ENCODE peak calls at places on chromosomes 2 and 18, in eight cellular contexts. Z is heart right ventricle; G is AG09309; T is stimulated activated CD8-positive, alpha-beta memory T cell treated with anti-CD3 and anti-CD28 coated beads, Interleukin-15, amount 100 ng/mL, for 1 hour; O is activated CD8-positive, alpha-beta memory T cell treated with anti-CD3 and anti-CD28 coated beads for 48 hours; X is tibial nerve; V is cardiac fibroblast; P is stimulated activated CD4-positive, alpha-beta T cell treated with anti-CD3 and anti-CD28 coated beads, Interleukin-4, amount 100 ng/mL, for 1 hour. H is an unnamed sample.

GRCh38 chr2:230920167-230920566 is 4.9 kb downstream of the GPR55 start:
- DNase-seq in Z (no peak), G (no peak), X (no peak), V (no peak), O (no peak), T (no peak), P (no peak), H (no peak)

GRCh38 chr18:13500891-13501887 is 225.2 kb downstream of the FAM210A start:
- DNase-seq in O (no peak), T (no peak), Z (peak), X (peak), P (no peak), V (peak), G (peak), H (peak)

GRCh38 chr2:19247186-19247585 is 111.2 kb downstream of the OSR1 start:
- DNase-seq in T (no peak), G (no peak), X (no peak), P (no peak), V (no peak), O (no peak), Z (no peak), H (no peak)

GRCh38 chr2:240237609-240238151 is 97.2 kb upstream of the OTOS start:
- DNase-seq in O (no peak), G (no peak), P (no peak), Z (no peak), X (no peak), T (no peak), V (peak), H (peak)

GRCh38 chr18:5238371-5238758 is 41.3 kb upstream of the AKAIN1 start:
- DNase-seq in V (peak), O (no peak), T (peak), G (no peak), X (peak), Z (peak), P (peak), H (no peak)

GRCh38 chr2:42568431-42569115 is at the start of gene MTA3:
- DNase-seq in Z (peak), X (peak), O (peak), T (peak), P (peak), V (peak), G (no peak), H (peak)

GRCh38 chr2:61619561-61619960 is 81.4 kb upstream of the XPO1 start:
- DNase-seq in Z (no peak), V (no peak), T (no peak), P (no peak), G (no peak), X (no peak), O (no peak), H (no peak)

GRCh38 chr2:25624635-25625034 is 48.7 kb downstream of the DTNB start:
- DNase-seq in Z (no peak), T (no peak), P (no peak), X (no peak), G (no peak), V (no peak), O (no peak), H (no peak)

GRCh38 chr2:209960676-209961630 is 41.5 kb upstream of the RPE start:
- DNase-seq in G (no peak), O (no peak), P (peak), X (peak), T (no peak), V (peak), Z (no peak), H (peak)

GRCh38 chr2:154724194-154724797 is 25.8 kb downstream of the KCNJ3 start:
- DNase-seq in Z (no peak), X (no peak), T (no peak), P (no peak), G (no peak), V (no peak), O (no peak), H (no peak)

GRCh38 chr18:36297419-36298112 is at the start of gene FHOD3:
- DNase-seq in G (no peak), X (peak), Z (peak), V (peak), P (no peak), T (no peak), O (no peak), H (no peak)

GRCh38 chr18:63236990-63237389 is 82.6 kb downstream of the BCL2 start:
- DNase-seq in T (no peak), V (no peak), Z (peak), O (no peak), P (no peak), X (peak), G (no peak), H (no peak)

GRCh38 chr2:199535445-199536177 is 77.9 kb upstream of the SATB2 start:
- DNase-seq in X (no peak), G (no peak), Z (no peak), O (no peak), P (no peak), T (no peak), V (no peak), H (no peak)

GRCh38 chr2:54099834-54100595 is 15.4 kb upstream of the ACYP2 start:
- DNase-seq in G (no peak), P (no peak), V (no peak), Z (no peak), O (no peak), T (no peak), X (no peak), H (no peak)

GRCh38 chr2:191923652-191923997 is 76.7 kb upstream of the CAVIN2 start:
- DNase-seq in O (no peak), Z (no peak), G (no peak), X (no peak), V (no peak), P (no peak), T (no peak), H (no peak)

GRCh38 chr2:47559079-47559684 is 156.2 kb downstream of the MSH2 start:
- DNase-seq in X (no peak), O (no peak), Z (no peak), V (no peak), P (no peak), T (no peak), G (no peak), H (peak)

GRCh38 chr2:104945211-104945610 is 91.3 kb downstream of the POU3F3 start:
- DNase-seq in X (no peak), P (no peak), V (no peak), Z (no peak), G (no peak), T (no peak), O (no peak), H (no peak)

GRCh38 chr18:69838620-69839411 is 108.9 kb downstream of the CD226 start:
- DNase-seq in G (no peak), P (no peak), T (no peak), Z (no peak), X (no peak), V (no peak), O (no peak), H (no peak)

GRCh38 chr2:172442072-172442895 is 14.9 kb downstream of the ITGA6 start:
- DNase-seq in P (peak), G (peak), O (no peak), X (no peak), Z (no peak), T (no peak), V (peak), H (no peak)

GRCh38 chr2:196598846-196599245 is 40.7 kb upstream of the CCDC150 start:
- DNase-seq in X (no peak), O (no peak), P (no peak), T (no peak), Z (no peak), V (no peak), G (no peak), H (no peak)

GRCh38 chr2:239269173-239269865 is 131.5 kb downstream of the HDAC4 start:
- DNase-seq in V (no peak), Z (no peak), T (no peak), O (no peak), P (no peak), G (no peak), X (no peak), H (no peak)

GRCh38 chr18:50454379-50455005 is 79.6 kb downstream of the SKA1 start:
- DNase-seq in G (no peak), X (no peak), O (no peak), Z (no peak), P (no peak), V (no peak), T (no peak), H (no peak)

GRCh38 chr2:25170888-25171287 is 2.5 kb upstream of the POMC start:
- DNase-seq in V (no peak), P (no peak), Z (no peak), T (no peak), O (no peak), X (no peak), G (no peak), H (no peak)

GRCh38 chr2:128282976-128283810 is 35.5 kb downstream of the HS6ST1 start:
- DNase-seq in X (no peak), T (no peak), G (no peak), O (no peak), Z (peak), V (no peak), P (no peak), H (no peak)

GRCh38 chr2:66919286-66919685 is 477.8 kb upstream of the ETAA1 start:
- DNase-seq in X (no peak), P (no peak), T (no peak), G (no peak), O (no peak), Z (no peak), V (no peak), H (no peak)

GRCh38 chr2:43539991-43540860 is 55.6 kb downstream of the THADA start:
- DNase-seq in Z (peak), T (no peak), O (no peak), G (peak), P (no peak), V (peak), X (peak), H (peak)

GRCh38 chr18:49321800-49322461 is 138.5 kb downstream of the DYM start:
- DNase-seq in P (no peak), V (peak), O (no peak), G (peak), X (no peak), Z (no peak), T (no peak), H (no peak)

H was measured in ascending aorta.